ENCODE peak calls at places on chromosomes 16 and 17, in four cellular contexts. One of them, this sample, is unnamed.

GRCh38 chr17:7250655-7251329 is 742 bp downstream of the CTDNEP1 start:
- DNase-seq in CD8-positive, alpha-beta memory T cell: no peak
- DNase-seq in COLO829: no peak
- DNase-seq in astrocyte: no peak
- DNase-seq in this sample: no peak

GRCh38 chr17:45123930-45124796 is 8.2 kb downstream of the PLCD3 start:
- DNase-seq in CD8-positive, alpha-beta memory T cell: no peak
- DNase-seq in COLO829: peak; percentile 79
- DNase-seq in astrocyte: peak; percentile 86
- DNase-seq in this sample: no peak

GRCh38 chr16:49514391-49514980 is 140.9 kb downstream of the C16orf78 start:
- DNase-seq in CD8-positive, alpha-beta memory T cell: no peak
- DNase-seq in COLO829: no peak
- DNase-seq in astrocyte: no peak
- DNase-seq in this sample: no peak

GRCh38 chr16:14616280-14616679 is 13.8 kb downstream of the PARN start:
- DNase-seq in astrocyte: no peak
- DNase-seq in CD8-positive, alpha-beta memory T cell: no peak
- DNase-seq in COLO829: no peak
- DNase-seq in this sample: no peak

GRCh38 chr17:70238228-70238627 is 68.9 kb downstream of the KCNJ2 start:
- DNase-seq in COLO829: no peak
- DNase-seq in astrocyte: no peak
- DNase-seq in CD8-positive, alpha-beta memory T cell: no peak
- DNase-seq in this sample: no peak

GRCh38 chr16:30986129-30986991 is 1.4 kb downstream of the HSD3B7 start:
- DNase-seq in astrocyte: no peak
- DNase-seq in CD8-positive, alpha-beta memory T cell: no peak
- DNase-seq in COLO829: no peak
- DNase-seq in this sample: no peak

GRCh38 chr16:56282455-56282854 is 91.2 kb downstream of the GNAO1 start:
- DNase-seq in astrocyte: no peak
- DNase-seq in COLO829: no peak
- DNase-seq in CD8-positive, alpha-beta memory T cell: no peak
- DNase-seq in this sample: no peak

GRCh38 chr17:59284317-59284716 is 47.1 kb upstream of the YPEL2 start:
- DNase-seq in CD8-positive, alpha-beta memory T cell: no peak
- DNase-seq in astrocyte: no peak
- DNase-seq in COLO829: no peak
- DNase-seq in this sample: no peak

GRCh38 chr16:22329199-22329695 is 32.0 kb downstream of the POLR3E start:
- DNase-seq in astrocyte: no peak
- DNase-seq in COLO829: no peak
- DNase-seq in CD8-positive, alpha-beta memory T cell: no peak
- DNase-seq in this sample: no peak

GRCh38 chr17:67025216-67025792 is 19.1 kb upstream of the CACNG1 start:
- DNase-seq in COLO829: no peak
- DNase-seq in CD8-positive, alpha-beta memory T cell: no peak
- DNase-seq in astrocyte: no peak
- DNase-seq in this sample: no peak

GRCh38 chr17:29835438-29836351 is 94.3 kb downstream of the SSH2 start:
- DNase-seq in CD8-positive, alpha-beta memory T cell: no peak
- DNase-seq in astrocyte: peak; percentile 53
- DNase-seq in COLO829: no peak
- DNase-seq in this sample: no peak

GRCh38 chr16:31530405-31530804 is 2.7 kb downstream of the AHSP start:
- DNase-seq in astrocyte: no peak
- DNase-seq in CD8-positive, alpha-beta memory T cell: no peak
- DNase-seq in COLO829: no peak
- DNase-seq in this sample: no peak

GRCh38 chr17:75994802-75995350 is 5.8 kb upstream of the CDK3 start:
- DNase-seq in COLO829: no peak
- DNase-seq in astrocyte: no peak
- DNase-seq in CD8-positive, alpha-beta memory T cell: no peak
- DNase-seq in this sample: no peak

GRCh38 chr16:30748634-30749445 is 615 bp downstream of the PHKG2 start:
- DNase-seq in CD8-positive, alpha-beta memory T cell: no peak
- DNase-seq in astrocyte: peak; percentile 12
- DNase-seq in COLO829: no peak
- DNase-seq in this sample: no peak

GRCh38 chr17:65745241-65745640 is 183.8 kb upstream of the AXIN2 start:
- DNase-seq in CD8-positive, alpha-beta memory T cell: no peak
- DNase-seq in astrocyte: no peak
- DNase-seq in COLO829: no peak
- DNase-seq in this sample: no peak

GRCh38 chr16:27867122-27868110 is 196.1 kb downstream of the GSG1L start:
- DNase-seq in COLO829: peak; percentile 97
- DNase-seq in CD8-positive, alpha-beta memory T cell: peak; percentile 48
- DNase-seq in astrocyte: peak; percentile 39
- DNase-seq in this sample: peak; percentile 14